ENCODE peak calls at places on chromosomes 7 and 10, in five cellular contexts. R, F, C, L and H are unnamed samples.

GRCh38 chr10:125145636-125146035 is 14.7 kb downstream of the CTBP2 start:
- DNase-seq in F (no peak), R (no peak), C (no peak), L (no peak), H (no peak)

GRCh38 chr10:10353326-10353725 is 664.3 kb upstream of the CELF2 start:
- DNase-seq in F (no peak), C (peak; percentile 4), R (no peak), L (no peak), H (no peak)

GRCh38 chr7:137851361-137851945 is 4.7 kb upstream of the DGKI start:
- DNase-seq in C (no peak), F (no peak), L (no peak), R (no peak), H (no peak)

GRCh38 chr10:93852721-93853120 is 41.1 kb upstream of the SLC35G1 start:
- DNase-seq in R (no peak), C (no peak), F (no peak), L (no peak), H (no peak)

GRCh38 chr7:73904219-73905136 is 43.5 kb downstream of the TMEM270 start:
- DNase-seq in F (peak; percentile 53), L (peak; percentile 39), R (no peak), C (no peak), H (no peak)

GRCh38 chr7:103685646-103686418 is 239.8 kb upstream of the SLC26A5 start:
- DNase-seq in C (no peak), R (no peak), L (no peak), F (no peak), H (no peak)

GRCh38 chr7:97751566-97751965 is 19.7 kb downstream of the TAC1 start:
- DNase-seq in F (no peak), R (no peak), C (no peak), L (no peak), H (no peak)

GRCh38 chr7:130273081-130273699 is 6.5 kb downstream of the CPA2 start:
- DNase-seq in C (peak; percentile 76), L (no peak), F (no peak), R (no peak), H (no peak)

GRCh38 chr7:26156454-26157365 is 4.7 kb downstream of the NFE2L3 start:
- DNase-seq in F (no peak), L (no peak), C (peak; percentile 73), R (no peak), H (no peak)

GRCh38 chr10:60169111-60169510 is 220.6 kb downstream of the ANK3 start:
- DNase-seq in R (no peak), F (no peak), L (no peak), C (no peak), H (no peak)

GRCh38 chr10:88152720-88153119 is 289.3 kb downstream of the PTEN start:
- DNase-seq in L (no peak), F (no peak), R (no peak), C (peak; percentile 90), H (no peak)

GRCh38 chr10:12390733-12391132 is 41.4 kb downstream of the CAMK1D start:
- DNase-seq in L (no peak), F (no peak), C (no peak), R (no peak), H (no peak)

GRCh38 chr10:113566888-113567287 is 14.0 kb downstream of the HABP2 start:
- DNase-seq in R (no peak), C (no peak), L (no peak), F (no peak), H (no peak)

GRCh38 chr10:26407406-26407969 is 30.7 kb upstream of the APBB1IP start:
- DNase-seq in R (no peak), C (peak; percentile 14), L (no peak), F (no peak), H (no peak)

GRCh38 chr10:70266056-70266455 is 17.7 kb downstream of the NPFFR1 start:
- DNase-seq in L (no peak), F (no peak), R (no peak), C (no peak), H (no peak)

GRCh38 chr7:73841689-73842247 is 548 bp downstream of the METTL27 start:
- DNase-seq in F (no peak), C (no peak), R (no peak), L (no peak), H (no peak)

GRCh38 chr10:130571674-130572073 is 435.5 kb downstream of the GLRX3 start:
- DNase-seq in C (no peak), L (no peak), F (no peak), R (no peak), H (no peak)

GRCh38 chr10:80414126-80414898 is 6.0 kb downstream of the PRXL2A start:
- DNase-seq in C (no peak), F (no peak), L (peak; percentile 66), R (no peak), H (no peak)

GRCh38 chr10:44030132-44030531 is 354.8 kb downstream of the CXCL12 start:
- DNase-seq in F (no peak), C (no peak), R (no peak), L (no peak), H (no peak)

GRCh38 chr10:84365339-84365881 is 37.0 kb downstream of the CCSER2 start:
- DNase-seq in C (no peak), L (no peak), R (no peak), F (no peak), H (no peak)

GRCh38 chr7:87131806-87132205 is 20.4 kb upstream of the DMTF1 start:
- DNase-seq in L (no peak), F (no peak), R (no peak), C (no peak), H (no peak)

GRCh38 chr10:77004917-77005564 is 632.6 kb downstream of the KCNMA1 start:
- DNase-seq in C (peak; percentile 61), F (no peak), R (no peak), L (no peak), H (no peak)

GRCh38 chr7:1667566-1668485 is 2.3 kb upstream of the ELFN1 start:
- DNase-seq in C (no peak), L (peak; percentile 37), R (peak; percentile 32), F (peak; percentile 43), H (no peak)

GRCh38 chr10:112080284-112080683 is 103.3 kb downstream of the GPAM start:
- DNase-seq in L (no peak), F (no peak), C (no peak), R (no peak), H (no peak)

GRCh38 chr7:22216309-22216708 is 140.6 kb downstream of the RAPGEF5 start:
- DNase-seq in F (no peak), C (no peak), R (no peak), L (peak; percentile 52), H (no peak)

GRCh38 chr10:22723343-22723779 is 9.0 kb upstream of the PIP4K2A start:
- DNase-seq in L (peak; percentile 74), R (no peak), F (no peak), C (no peak), H (no peak)

GRCh38 chr10:72065439-72066025 is 22.8 kb downstream of the SPOCK2 start:
- DNase-seq in L (no peak), R (no peak), C (no peak), F (peak; percentile 30), H (no peak)

GRCh38 chr7:100874577-100875355 is at the start of gene SRRT:
- DNase-seq in C (peak; percentile 97), R (peak; percentile 98), L (peak; percentile 99), F (peak; percentile 99), H (peak; percentile 91)

GRCh38 chr7:100875356-100875751 is 451 bp downstream of the SRRT start:
- DNase-seq in F (no peak), R (no peak), C (no peak), L (no peak), H (no peak)

GRCh38 chr7:100878013-100878412 is 3.1 kb downstream of the SRRT start:
- DNase-seq in C (no peak), F (peak; percentile 33), L (no peak), R (no peak), H (no peak)

GRCh38 chr7:100873599-100874299 is 1.2 kb upstream of the SRRT start:
- DNase-seq in R (no peak), C (no peak), L (no peak), F (no peak), H (no peak)

DNA sequence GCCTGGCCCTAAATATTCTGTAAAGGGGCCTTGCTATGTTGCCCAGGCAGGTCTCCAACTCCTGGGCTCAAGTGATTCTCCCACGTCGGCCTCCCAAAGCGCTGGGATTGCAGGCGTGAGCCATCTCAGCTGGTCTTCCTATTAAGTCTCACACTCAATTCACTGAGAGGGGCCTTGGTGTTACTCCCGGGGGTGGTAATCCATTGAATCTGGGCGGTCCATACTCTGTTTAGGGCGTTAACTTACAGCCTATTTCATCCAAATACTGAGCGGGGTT is 665 bp upstream of the SRRT start:
- DNase-seq in R (no peak), F (no peak), C (no peak), L (no peak), H (no peak)
- H3K27ac ChIP-seq in R (peak overlapping the region; percentile 98), F (peak overlapping the region; percentile 98), C (peak overlapping the region; percentile 100), L (peak overlapping the region; percentile 91), H (peak overlapping the region; percentile 95)

DNA sequence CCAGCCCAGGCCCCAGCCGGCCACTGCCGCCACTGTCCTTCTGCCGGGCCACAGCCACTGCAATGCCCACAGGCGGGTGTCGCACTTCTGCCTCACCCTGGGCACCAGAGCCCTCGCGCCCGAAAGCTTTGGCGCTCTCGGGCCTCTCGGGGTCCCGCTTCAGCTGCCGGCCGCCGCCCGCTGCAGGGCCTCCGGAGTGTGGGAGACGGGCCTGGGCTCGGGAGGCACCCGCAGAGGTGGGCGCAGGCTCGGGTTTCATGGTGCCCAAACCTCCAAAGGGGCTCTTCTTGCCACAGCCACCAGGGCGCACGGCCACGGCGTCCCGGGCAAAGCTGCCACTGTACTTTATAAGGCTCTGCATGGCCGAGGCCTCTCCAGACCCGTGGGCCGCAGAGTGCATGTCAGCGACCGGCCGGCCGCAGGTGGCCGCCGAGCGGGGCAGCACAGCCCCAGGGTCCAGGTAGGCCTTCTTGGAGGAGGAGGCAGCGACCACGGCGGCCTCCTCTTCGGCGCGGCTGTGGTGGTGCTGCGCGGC is 35.9 kb downstream of the TNRC18 start:
- DNase-seq in L (no peak), R (no peak), C (no peak), F (no peak), H (no peak)
- H3K27ac ChIP-seq in L (no peak overlapping the region), R (no peak overlapping the region), C (peak overlapping the region; percentile 23), F (no peak overlapping the region), H (no peak overlapping the region)

DNA sequence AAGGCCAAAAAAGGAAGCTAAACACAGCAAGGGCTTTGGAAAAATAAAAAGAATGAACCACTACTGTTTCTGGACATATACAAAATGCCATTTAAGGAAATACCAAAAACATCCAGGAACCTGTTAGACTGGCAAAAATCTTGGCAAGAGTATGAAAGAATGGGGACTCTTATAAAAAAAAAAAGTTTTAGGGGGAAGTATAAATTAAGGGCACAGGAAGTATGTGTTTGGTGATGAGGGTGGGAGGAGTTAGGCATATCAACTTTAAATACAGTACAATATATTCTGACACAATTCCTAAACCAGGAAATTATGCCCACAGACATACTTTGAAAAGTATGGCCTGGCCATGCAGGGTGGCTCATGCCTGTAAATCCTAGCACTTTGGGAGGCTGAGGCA is 74.2 kb downstream of the WAPL start:
- DNase-seq in R (no peak), C (no peak), L (no peak), F (no peak), H (no peak)
- H3K27ac ChIP-seq in R (no peak overlapping the region), C (no peak overlapping the region), L (no peak overlapping the region), F (no peak overlapping the region), H (no peak overlapping the region)

DNA sequence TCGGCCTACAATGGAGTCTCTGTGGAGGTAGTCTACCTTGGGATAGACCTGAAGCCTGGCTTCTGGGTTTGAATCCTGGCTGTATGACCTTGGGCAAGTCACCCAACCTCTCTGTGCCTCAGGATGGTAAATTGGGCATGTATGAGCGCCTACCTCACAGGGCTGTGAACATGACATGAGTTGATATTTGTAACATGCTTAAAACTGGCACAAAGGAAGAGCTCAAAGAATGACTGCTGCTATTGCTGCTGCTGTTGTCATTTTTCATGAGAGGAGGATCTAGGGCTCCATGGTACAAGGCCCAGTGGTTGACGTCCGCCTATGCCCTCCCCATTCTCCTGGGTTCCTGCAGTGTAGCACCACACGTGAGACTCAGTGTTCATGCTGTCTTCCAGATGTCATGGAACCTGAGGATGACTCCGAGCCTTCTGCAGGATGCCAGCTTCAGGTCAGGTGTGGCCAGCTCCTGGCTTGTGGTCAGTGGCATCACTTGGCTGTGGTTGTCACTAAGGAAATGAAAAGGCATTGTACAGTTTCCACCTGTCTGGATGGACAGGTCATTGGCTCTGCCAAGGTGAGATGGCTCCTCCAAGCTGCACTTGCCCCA is 95.0 kb downstream of the WDFY4 start:
- DNase-seq in L (no peak), C (no peak), F (no peak), R (no peak), H (no peak)
- H3K27ac ChIP-seq in L (no peak overlapping the region), C (no peak overlapping the region), F (no peak overlapping the region), R (no peak overlapping the region), H (no peak overlapping the region)